ENCODE peak calls at places on chromosomes 5 and 9, in ten cellular contexts. N, X, S, O, C, M, B, V, T and D are unnamed samples.

GRCh38 chr9:114017741-114018715 is 60.1 kb downstream of the AMBP start:
- DNase-seq in O (no peak), V (no peak), T (no peak), X (no peak), B (no peak), N (peak), M (peak), S (no peak), C (no peak), D (no peak)

GRCh38 chr9:82271099-82271498 is 282.5 kb downstream of the SPATA31D1 start:
- DNase-seq in M (no peak), X (no peak), V (peak), S (peak), O (no peak), N (no peak), C (no peak), B (peak), T (no peak), D (no peak)

GRCh38 chr9:5499889-5500398 is 10.4 kb upstream of the PDCD1LG2 start:
- DNase-seq in T (no peak), X (no peak), O (no peak), N (peak), V (peak), C (no peak), M (no peak), B (no peak), S (peak), D (no peak)

GRCh38 chr9:75133396-75133795 is 45.1 kb downstream of the OSTF1 start:
- DNase-seq in S (no peak), C (no peak), M (no peak), X (no peak), O (no peak), N (no peak), T (peak), V (no peak), B (no peak), D (no peak)

GRCh38 chr5:95723632-95724369 is 7.3 kb upstream of the RHOBTB3 start:
- DNase-seq in N (peak), S (no peak), T (no peak), C (no peak), B (no peak), X (no peak), M (no peak), O (no peak), V (no peak), D (no peak)

GRCh38 chr9:129069128-129069824 is 11.6 kb upstream of the DOLPP1 start:
- DNase-seq in O (peak), V (no peak), B (no peak), M (no peak), C (peak), S (no peak), T (no peak), X (peak), N (no peak), D (no peak)

GRCh38 chr5:80667384-80667783 is 12.6 kb upstream of the DHFR start:
- DNase-seq in S (no peak), V (no peak), N (no peak), C (no peak), O (no peak), B (no peak), M (no peak), X (no peak), T (no peak), D (no peak)

GRCh38 chr5:127353761-127354160 is 63.2 kb downstream of the MEGF10 start:
- DNase-seq in O (no peak), C (no peak), T (no peak), B (no peak), X (no peak), M (no peak), S (no peak), N (no peak), V (no peak), D (no peak)

GRCh38 chr5:76363385-76364261 is 39.5 kb upstream of the IQGAP2 start:
- DNase-seq in S (no peak), M (no peak), C (peak), X (no peak), V (no peak), N (no peak), B (no peak), O (no peak), T (no peak), D (no peak)

GRCh38 chr9:136048560-136049411 is 46.3 kb downstream of the NACC2 start:
- DNase-seq in V (no peak), C (peak), T (no peak), B (no peak), M (no peak), N (no peak), S (no peak), X (no peak), O (peak), D (no peak)

GRCh38 chr9:34384368-34385165 is 7.9 kb upstream of the MYORG start:
- DNase-seq in B (no peak), C (no peak), S (no peak), T (no peak), V (no peak), M (no peak), X (no peak), N (no peak), O (no peak), D (no peak)

GRCh38 chr5:62386824-62387223 is 16.9 kb downstream of the DIMT1 start:
- DNase-seq in C (no peak), T (no peak), V (no peak), X (no peak), O (no peak), S (no peak), N (no peak), B (no peak), M (no peak), D (no peak)

GRCh38 chr9:108643756-108644510 is 211.9 kb downstream of the ACTL7B start:
- DNase-seq in T (no peak), N (no peak), M (no peak), S (no peak), X (no peak), B (no peak), V (peak), O (no peak), C (no peak), D (no peak)

GRCh38 chr5:119275146-119275872 is 80.5 kb upstream of the TNFAIP8 start:
- DNase-seq in M (no peak), X (no peak), T (no peak), V (no peak), O (no peak), B (no peak), S (no peak), C (no peak), N (no peak), D (no peak)

GRCh38 chr9:116998305-116998704 is 311.2 kb downstream of the TRIM32 start:
- DNase-seq in X (no peak), V (no peak), S (peak), N (peak), O (no peak), T (peak), C (no peak), B (no peak), M (no peak), D (peak)

GRCh38 chr5:146703899-146704298 is 174.7 kb downstream of the PPP2R2B start:
- DNase-seq in M (no peak), X (no peak), T (no peak), N (no peak), S (no peak), C (no peak), B (no peak), O (no peak), V (no peak), D (no peak)

GRCh38 chr9:138115506-138115905 is 237.9 kb downstream of the CACNA1B start:
- DNase-seq in N (no peak), M (no peak), X (no peak), O (peak), B (no peak), S (no peak), T (no peak), C (no peak), V (no peak), D (no peak)

GRCh38 chr9:130237071-130237470 is 28.5 kb upstream of the HMCN2 start:
- DNase-seq in V (no peak), T (no peak), S (no peak), M (no peak), O (no peak), X (no peak), N (no peak), B (no peak), C (no peak), D (no peak)

GRCh38 chr9:68733021-68733405 is 28.0 kb downstream of the PIP5K1B start:
- DNase-seq in B (no peak), V (no peak), C (no peak), S (no peak), O (no peak), M (no peak), X (no peak), N (no peak), T (no peak), D (no peak)

GRCh38 chr9:28050046-28050445 is 476.8 kb upstream of the C9orf72 start:
- DNase-seq in T (no peak), M (no peak), X (no peak), V (peak), O (no peak), S (no peak), N (no peak), C (no peak), B (no peak), D (no peak)

GRCh38 chr5:58335518-58335917 is 124.4 kb downstream of the PLK2 start:
- DNase-seq in M (no peak), X (no peak), V (no peak), B (no peak), S (no peak), O (no peak), N (no peak), C (no peak), T (no peak), D (no peak)

GRCh38 chr5:14900661-14901461 is 29.3 kb upstream of the ANKH start:
- DNase-seq in X (no peak), B (peak), V (peak), C (no peak), T (no peak), N (peak), O (no peak), S (peak), M (peak), D (no peak)

GRCh38 chr5:14581891-14582796 is 552 bp downstream of the OTULINL start:
- DNase-seq in C (peak), B (no peak), X (peak), N (peak), S (no peak), V (no peak), M (no peak), T (peak), O (peak), D (peak)

GRCh38 chr9:25677301-25678146 is 720 bp downstream of the TUSC1 start:
- DNase-seq in V (no peak), X (no peak), T (peak), O (peak), C (peak), B (no peak), N (peak), M (peak), S (peak), D (no peak)

GRCh38 chr9:133713211-133713959 is 24.8 kb downstream of the SARDH start:
- DNase-seq in N (peak), B (no peak), C (no peak), O (no peak), M (no peak), V (no peak), S (no peak), X (no peak), T (no peak), D (no peak)

GRCh38 chr9:115034801-115035200 is 83.2 kb downstream of the TNC start:
- DNase-seq in V (no peak), B (peak), T (no peak), X (no peak), O (no peak), N (no peak), S (peak), C (no peak), M (no peak), D (no peak)

GRCh38 chr5:7779663-7780030 is 71.3 kb downstream of the CFAP90 start:
- DNase-seq in V (no peak), B (no peak), N (no peak), S (no peak), M (no peak), X (no peak), C (no peak), O (no peak), T (no peak), D (no peak)

GRCh38 chr9:98795970-98796363 is 388 bp downstream of the ANKS6 start:
- DNase-seq in M (no peak), B (no peak), S (no peak), V (no peak), X (no peak), N (peak), C (peak), T (peak), O (no peak), D (no peak)

GRCh38 chr5:139246394-139246793 is 47.1 kb upstream of the MATR3 start:
- DNase-seq in V (no peak), S (peak), T (no peak), O (no peak), N (peak), M (no peak), X (peak), C (no peak), B (no peak), D (no peak)

GRCh38 chr5:6338871-6339270 is 39.5 kb downstream of the MED10 start:
- DNase-seq in N (no peak), C (no peak), B (no peak), X (no peak), M (no peak), S (no peak), O (no peak), V (no peak), T (no peak), D (no peak)
- TF ChIP-seq CTCF in N (no peak), C (no peak), B (no peak), X (no peak), M (no peak), S (no peak), O (no peak), V (no peak), T (no peak), D (no peak)

GRCh38 chr5:113024298-113024697 is 47.7 kb downstream of the DCP2 start:
- DNase-seq in X (no peak), O (no peak), V (no peak), S (no peak), T (no peak), B (no peak), N (no peak), C (no peak), M (no peak), D (no peak)
- TF ChIP-seq CTCF in X (no peak), O (no peak), V (no peak), S (no peak), T (no peak), B (no peak), N (no peak), C (no peak), M (no peak), D (no peak)

DNA sequence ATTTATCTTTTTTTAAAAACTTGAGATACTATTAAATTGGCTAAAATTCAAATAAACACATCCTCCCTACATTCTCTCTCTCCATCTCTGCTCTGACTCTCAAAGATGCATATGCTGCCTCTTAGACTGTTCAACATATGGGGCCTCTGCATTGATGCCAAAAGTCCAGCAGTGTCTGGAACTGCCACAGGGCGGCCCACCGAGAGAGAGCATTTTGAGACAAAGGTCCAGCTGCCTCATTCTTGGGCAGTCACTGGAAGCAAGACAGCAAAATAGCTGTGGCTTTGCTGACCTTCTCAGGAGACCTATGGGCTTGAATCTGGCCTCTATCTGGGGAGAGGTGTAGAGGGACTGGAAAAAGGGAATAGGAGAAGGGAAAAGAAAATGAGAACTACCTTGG is 12.9 kb upstream of the TSSK1B start:
- DNase-seq in T (peak), S (no peak), N (peak), B (no peak), O (no peak), X (no peak), M (no peak), C (no peak), V (no peak), D (peak)
- TF ChIP-seq CTCF in T (peak), S (no peak), N (peak), B (peak), O (no peak), X (no peak), M (no peak), C (no peak), V (no peak), D (no peak)

DNA sequence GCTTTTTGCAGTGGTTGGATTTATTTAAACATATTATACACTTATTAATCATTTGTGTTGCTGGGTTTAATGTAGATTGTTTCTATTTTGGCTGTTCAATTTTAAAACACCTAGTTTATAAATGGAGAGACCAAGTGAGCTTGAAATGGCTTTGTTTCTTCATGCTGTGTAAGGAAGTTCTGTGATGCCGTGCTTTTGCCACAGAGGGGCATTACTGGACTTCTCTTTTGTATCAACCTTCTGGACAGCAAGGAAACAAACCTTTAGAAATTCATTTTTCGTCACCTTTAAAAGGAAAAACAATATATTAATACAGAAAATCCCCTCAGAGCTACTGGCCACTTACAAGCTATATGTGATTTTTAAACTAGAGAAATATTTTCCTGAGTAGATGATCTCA is 81.9 kb downstream of the DMRTA1 start:
- DNase-seq in B (peak), M (no peak), N (no peak), V (no peak), T (peak), O (no peak), S (no peak), C (no peak), X (no peak), D (no peak)
- TF ChIP-seq CTCF in B (peak), M (no peak), N (no peak), V (no peak), T (peak), O (no peak), S (peak), C (no peak), X (no peak), D (peak)

GRCh38 chr9:112015736-112016135 is 119.1 kb downstream of the UGCG start:
- DNase-seq in M (no peak), O (no peak), S (no peak), C (no peak), T (no peak), B (no peak), V (no peak), X (no peak), N (no peak), D (no peak)

GRCh38 chr9:112012026-112012902 is 115.7 kb downstream of the UGCG start:
- DNase-seq in X (no peak), V (peak), O (no peak), B (peak), M (peak), S (peak), C (peak), T (no peak), N (no peak), D (no peak)

GRCh38 chr9:112015149-112015548 is 118.5 kb downstream of the UGCG start:
- DNase-seq in V (no peak), S (no peak), C (no peak), T (no peak), O (no peak), M (no peak), B (no peak), N (no peak), X (no peak), D (no peak)

GRCh38 chr9:112011051-112011620 is 114.5 kb downstream of the UGCG start:
- DNase-seq in B (no peak), S (no peak), N (no peak), V (no peak), M (no peak), O (no peak), T (no peak), X (no peak), C (no peak), D (no peak)

DNA sequence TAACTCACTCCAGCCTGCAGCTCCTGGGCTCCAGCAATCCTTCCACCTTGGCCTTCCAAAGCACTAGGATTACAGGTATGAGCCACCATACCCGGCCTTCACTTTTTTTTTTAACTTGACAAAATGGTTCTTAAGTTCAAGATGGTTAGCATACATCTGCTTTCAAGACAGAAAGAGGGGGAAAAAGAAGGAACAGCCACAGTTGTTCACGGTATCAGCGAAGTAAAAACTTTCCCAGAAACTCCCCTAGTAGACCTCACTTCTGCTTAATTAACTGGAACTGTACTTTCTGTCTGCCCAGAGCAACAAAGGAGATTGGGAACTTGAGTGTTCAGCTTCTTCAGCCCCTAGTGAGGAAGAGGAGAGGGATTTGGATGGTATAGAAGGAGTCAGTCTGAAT is 116.6 kb downstream of the UGCG start:
- DNase-seq in V (no peak), C (no peak), X (no peak), M (no peak), T (no peak), B (no peak), O (no peak), S (no peak), N (no peak), D (no peak)
- TF ChIP-seq CTCF in V (no peak), C (no peak), X (no peak), M (no peak), T (no peak), B (no peak), O (no peak), S (no peak), N (no peak), D (no peak)